ENCODE peak calls at places on chromosome 12, in six cellular contexts. T is stimulated activated CD4-positive, alpha-beta T cell treated with anti-CD3 and anti-CD28 coated beads, Interleukin-1b, Interleukin-23, amount 100 ng/mL, for 24 hours; J is left ventricle myocardium inferior; M is mammary epithelial cell; R is H54; P is activated CD4-positive, alpha-beta T cell treated with anti-CD3 and anti-CD28 coated beads, Interleukin-2, amount 50 U/mL, for 1 hour. U is an unnamed sample.

GRCh38 chr12:52670961-52671360 is 9.2 kb downstream of the KRT1 start:
- DNase-seq in T (no peak), J (no peak), M (peak), R (no peak), P (no peak), U (no peak)

GRCh38 chr12:1773937-1774655 is 46.3 kb upstream of the LRTM2 start:
- DNase-seq in T (no peak), J (no peak), M (no peak), R (no peak), P (no peak), U (no peak)

GRCh38 chr12:76790564-76791552 is 26.9 kb downstream of the ZDHHC17 start:
- DNase-seq in T (no peak), J (no peak), M (no peak), R (no peak), P (no peak), U (no peak)

GRCh38 chr12:45863332-45863731 is 127.0 kb downstream of the SCAF11 start:
- DNase-seq in T (no peak), J (no peak), M (no peak), R (no peak), P (no peak), U (no peak)

GRCh38 chr12:32671930-32672785 is 6.9 kb upstream of the DNM1L start:
- DNase-seq in T (no peak), J (no peak), M (peak), R (peak), P (no peak), U (no peak)

GRCh38 chr12:89414322-89414721 is 62.0 kb upstream of the DUSP6 start:
- DNase-seq in T (no peak), J (no peak), M (peak), R (no peak), P (no peak), U (no peak)

GRCh38 chr12:105347486-105347885 is 17.0 kb downstream of the C12orf75 start:
- DNase-seq in T (no peak), J (no peak), M (no peak), R (no peak), P (no peak), U (no peak)

GRCh38 chr12:7542046-7542445 is 38.5 kb upstream of the CD163 start:
- DNase-seq in T (no peak), J (no peak), M (no peak), R (no peak), P (no peak), U (no peak)

GRCh38 chr12:120261951-120262851 is 3.3 kb downstream of the PXN start:
- DNase-seq in T (no peak), J (no peak), M (peak), R (peak), P (no peak), U (no peak)

GRCh38 chr12:127785535-127785934 is 481.4 kb upstream of the TMEM132C start:
- DNase-seq in T (no peak), J (no peak), M (no peak), R (peak), P (no peak), U (no peak)

GRCh38 chr12:31280183-31280582 is 45.8 kb downstream of the SINHCAF start:
- DNase-seq in T (no peak), J (no peak), M (no peak), R (no peak), P (no peak), U (no peak)

GRCh38 chr12:3684449-3685051 is 68.4 kb downstream of the CRACR2A start:
- DNase-seq in T (no peak), J (peak), M (no peak), R (no peak), P (no peak), U (no peak)

GRCh38 chr12:51904951-51905471 is 2.3 kb upstream of the ACVRL1 start:
- DNase-seq in T (no peak), J (no peak), M (peak), R (no peak), P (no peak), U (peak)

GRCh38 chr12:101598483-101598882 is 3.7 kb downstream of the MYBPC1 start:
- DNase-seq in T (no peak), J (no peak), M (no peak), R (no peak), P (no peak), U (no peak)

GRCh38 chr12:105947906-105948305 is 190.8 kb downstream of the NUAK1 start:
- DNase-seq in T (no peak), J (no peak), M (no peak), R (no peak), P (no peak), U (no peak)

GRCh38 chr12:12922191-12922616 is 29.8 kb downstream of the GPRC5D start:
- DNase-seq in T (no peak), J (no peak), M (peak), R (peak), P (no peak), U (peak)

GRCh38 chr12:71011261-71011660 is 90.7 kb upstream of the PTPRR start:
- DNase-seq in T (no peak), J (no peak), M (no peak), R (no peak), P (no peak), U (no peak)

GRCh38 chr12:64894827-64895475 is 70.5 kb downstream of the TBC1D30 start:
- DNase-seq in T (no peak), J (no peak), M (no peak), R (no peak), P (no peak), U (no peak)

GRCh38 chr12:106522708-106523107 is 60.1 kb upstream of the RFX4 start:
- DNase-seq in T (no peak), J (no peak), M (peak), R (no peak), P (no peak), U (no peak)

GRCh38 chr12:73321776-73322175 is 1049.6 kb downstream of the TRHDE start:
- DNase-seq in T (no peak), J (no peak), M (no peak), R (no peak), P (no peak), U (peak)

GRCh38 chr12:53096761-53097160 is 706 bp upstream of the IGFBP6 start:
- DNase-seq in T (no peak), J (no peak), M (no peak), R (no peak), P (no peak), U (peak)

GRCh38 chr12:108333898-108334699 is 5.0 kb downstream of the CMKLR1 start:
- DNase-seq in T (no peak), J (no peak), M (peak), R (no peak), P (no peak), U (peak)

GRCh38 chr12:51381226-51382079 is 9.8 kb downstream of the GALNT6 start:
- DNase-seq in T (no peak), J (no peak), M (no peak), R (no peak), P (no peak), U (no peak)

GRCh38 chr12:2083008-2083407 is 30.2 kb downstream of the CACNA1C start:
- DNase-seq in T (no peak), J (no peak), M (no peak), R (no peak), P (no peak), U (no peak)

GRCh38 chr12:5184159-5184558 is 140.5 kb downstream of the KCNA5 start:
- DNase-seq in T (no peak), J (no peak), M (peak), R (no peak), P (no peak), U (no peak)

U was measured in aorta.